ENCODE peak calls at places on chromosomes 7 and 10, in nine cellular contexts. H, B, C, T, S, V, P, K and Y are unnamed samples.

GRCh38 chr10:124703778-124704427 is 40.3 kb downstream of the FAM53B start:
- DNase-seq in H (no peak), B (peak; percentile 80), C (peak; percentile 90), T (peak; percentile 88), S (no peak), V (peak; percentile 84), P (no peak), K (peak; percentile 33), Y (peak; percentile 81)

GRCh38 chr10:34768972-34769330 is 46.1 kb downstream of the PARD3 start:
- DNase-seq in H (no peak), B (no peak), C (no peak), T (no peak), S (no peak), V (no peak), P (no peak), K (no peak), Y (no peak)

GRCh38 chr7:110943686-110944350 is 147.1 kb upstream of the LRRN3 start:
- DNase-seq in H (peak; percentile 76), B (no peak), C (no peak), T (no peak), S (no peak), V (no peak), P (no peak), K (no peak), Y (no peak)

GRCh38 chr7:143456992-143457793 is 13.9 kb downstream of the TAS2R60 start:
- DNase-seq in H (peak; percentile 67), B (no peak), C (no peak), T (no peak), S (no peak), V (no peak), P (no peak), K (peak; percentile 28), Y (no peak)

GRCh38 chr7:100444311-100445278 is 8.3 kb upstream of the PPP1R35 start:
- DNase-seq in H (peak; percentile 74), B (peak; percentile 80), C (no peak), T (no peak), S (no peak), V (no peak), P (no peak), K (peak; percentile 96), Y (no peak)

GRCh38 chr7:80548790-80549530 is 37.1 kb upstream of the GNAT3 start:
- DNase-seq in H (peak; percentile 3), B (no peak), C (no peak), T (no peak), S (no peak), V (no peak), P (no peak), K (no peak), Y (no peak)

GRCh38 chr10:43218951-43219837 is 47.7 kb downstream of the RASGEF1A start:
- DNase-seq in H (no peak), B (peak; percentile 69), C (peak; percentile 57), T (no peak), S (no peak), V (no peak), P (no peak), K (no peak), Y (no peak)

GRCh38 chr10:24617771-24618396 is 105.8 kb downstream of the ARHGAP21 start:
- DNase-seq in H (peak; percentile 31), B (no peak), C (peak; percentile 71), T (peak; percentile 36), S (peak; percentile 45), V (peak; percentile 41), P (peak; percentile 89), K (peak; percentile 59), Y (peak; percentile 46)

GRCh38 chr10:78783753-78784152 is 285.0 kb upstream of the ZMIZ1 start:
- DNase-seq in H (no peak), B (peak; percentile 32), C (no peak), T (no peak), S (no peak), V (no peak), P (no peak), K (no peak), Y (no peak)

GRCh38 chr10:101568054-101568745 is 19.9 kb downstream of the POLL start:
- DNase-seq in H (no peak), B (no peak), C (peak; percentile 52), T (no peak), S (no peak), V (no peak), P (no peak), K (no peak), Y (no peak)

GRCh38 chr7:93902777-93903423 is 3.5 kb upstream of the GNGT1 start:
- DNase-seq in H (peak; percentile 75), B (no peak), C (no peak), T (no peak), S (peak; percentile 32), V (no peak), P (peak; percentile 54), K (peak; percentile 83), Y (no peak)

GRCh38 chr7:96320437-96320836 is 1.5 kb downstream of the SLC25A13 start:
- DNase-seq in H (no peak), B (no peak), C (no peak), T (no peak), S (no peak), V (no peak), P (no peak), K (no peak), Y (no peak)

GRCh38 chr7:80699030-80699638 is 60.7 kb downstream of the CD36 start:
- DNase-seq in H (peak; percentile 63), B (no peak), C (no peak), T (no peak), S (peak; percentile 58), V (no peak), P (no peak), K (peak; percentile 61), Y (no peak)

GRCh38 chr10:45201271-45201670 is 114.1 kb downstream of the OR13A1 start:
- DNase-seq in H (no peak), B (no peak), C (no peak), T (no peak), S (no peak), V (no peak), P (no peak), K (no peak), Y (no peak)

GRCh38 chr10:79491171-79491835 is 21.0 kb upstream of the EIF5AL1 start:
- DNase-seq in H (no peak), B (no peak), C (no peak), T (no peak), S (no peak), V (no peak), P (no peak), K (no peak), Y (no peak)

GRCh38 chr10:17238445-17239275 is 10.6 kb downstream of the VIM start:
- DNase-seq in H (peak; percentile 80), B (no peak), C (no peak), T (no peak), S (no peak), V (no peak), P (no peak), K (peak; percentile 81), Y (no peak)

GRCh38 chr7:19146699-19147098 is 1.5 kb upstream of the FERD3L start:
- DNase-seq in H (peak; percentile 46), B (no peak), C (no peak), T (no peak), S (no peak), V (no peak), P (no peak), K (peak; percentile 12), Y (no peak)

GRCh38 chr10:43899224-43899959 is 250.7 kb upstream of the ZNF32 start:
- DNase-seq in H (no peak), B (no peak), C (no peak), T (no peak), S (no peak), V (no peak), P (no peak), K (no peak), Y (peak; percentile 28)

GRCh38 chr7:149620961-149621360 is 123.4 kb upstream of the ZNF746 start:
- DNase-seq in H (no peak), B (peak; percentile 87), C (no peak), T (no peak), S (no peak), V (no peak), P (no peak), K (no peak), Y (no peak)

GRCh38 chr10:1542941-1543340 is 194.4 kb downstream of the ADARB2 start:
- DNase-seq in H (no peak), B (peak; percentile 64), C (peak; percentile 34), T (no peak), S (no peak), V (no peak), P (no peak), K (no peak), Y (no peak)

GRCh38 chr10:86073199-86073977 is 293.2 kb downstream of the GRID1 start:
- DNase-seq in H (no peak), B (peak; percentile 69), C (no peak), T (no peak), S (no peak), V (no peak), P (peak; percentile 24), K (no peak), Y (no peak)

GRCh38 chr7:138435231-138435919 is 24.7 kb upstream of the TRIM24 start:
- DNase-seq in H (no peak), B (no peak), C (no peak), T (no peak), S (peak; percentile 23), V (no peak), P (no peak), K (no peak), Y (no peak)

GRCh38 chr10:74233281-74233680 is 82.3 kb downstream of the ADK start:
- DNase-seq in H (no peak), B (no peak), C (no peak), T (no peak), S (no peak), V (no peak), P (no peak), K (no peak), Y (no peak)
- H3K27me3 ChIP-seq in H (no peaks in the 10 kb centered on the region), B (no peaks in the 10 kb centered on the region), C (no peaks in the 10 kb centered on the region), T (no peaks in the 10 kb centered on the region), S (no peaks in the 10 kb centered on the region), V (no peaks in the 10 kb centered on the region), P (no peaks in the 10 kb centered on the region), K (no peaks in the 10 kb centered on the region), Y (no peaks in the 10 kb centered on the region)

DNA sequence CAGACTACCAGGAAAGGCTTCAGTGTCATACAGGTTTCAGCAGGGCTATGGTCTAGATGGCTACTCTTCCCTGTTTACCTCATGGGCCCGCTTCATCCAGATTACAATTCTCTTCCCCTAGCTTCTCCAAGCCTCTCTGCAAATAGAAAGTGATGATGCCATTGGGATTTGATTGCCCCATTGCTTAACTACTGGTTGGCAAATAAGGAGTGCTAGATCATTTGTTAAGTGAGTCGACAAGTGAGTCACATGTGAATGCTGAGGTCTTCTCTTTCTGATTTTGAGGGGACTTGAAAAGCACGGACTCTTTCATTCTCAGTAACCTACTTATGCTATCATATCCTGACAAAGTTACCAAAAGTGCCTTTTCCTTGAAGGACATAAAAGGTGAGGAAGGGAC is 361.5 kb upstream of the LRRTM3 start:
- DNase-seq in H (no peak), B (no peak), C (no peak), T (no peak), S (no peak), V (no peak), P (no peak), K (no peak), Y (no peak)
- TF ChIP-seq POLR2A in H (no peak), B (no peak), C (no peak), T (no peak), S (no peak), V (no peak), P (no peak), K (no peak), Y (no peak)

GRCh38 chr7:51644216-51644615 is 327.6 kb upstream of the COBL start:
- DNase-seq in H (no peak), B (no peak), C (no peak), T (no peak), S (no peak), V (no peak), P (no peak), K (no peak), Y (no peak)
- H3K27me3 ChIP-seq in H (no peaks in the 10 kb centered on the region), B (no peaks in the 10 kb centered on the region), C (no peaks in the 10 kb centered on the region), T (no peaks in the 10 kb centered on the region), S (peaks cover 9% of the 10 kb centered on the region), V (no peaks in the 10 kb centered on the region), P (no peaks in the 10 kb centered on the region), K (no peaks in the 10 kb centered on the region), Y (no peaks in the 10 kb centered on the region)

GRCh38 chr10:88952647-88953111 is at the start of gene ACTA2:
- DNase-seq in H (peak; percentile 84), B (no peak), C (peak; percentile 93), T (peak; percentile 71), S (no peak), V (peak; percentile 50), P (no peak), K (no peak), Y (no peak)
- TF ChIP-seq POLR2A in H (peak; percentile 84), B (no peak), C (peak; percentile 93), T (no peak), S (no peak), V (no peak), P (no peak), K (no peak), Y (no peak)